ENCODE peak calls at places on chromosomes 13 and 19, in eight cellular contexts. E, I, W, A, S, Z, L and Q are unnamed samples.
A peak's percentile ranks its signal among the peaks of the same experiment; 100 is the strongest.

GRCh38 chr13:27125357-27126282 is 46.0 kb downstream of the USP12 start:
- DNase-seq in E (no peak), I (no peak), W (no peak), A (no peak), S (no peak), Z (no peak), L (no peak), Q (no peak)

GRCh38 chr19:6476155-6476895 is 5.3 kb downstream of the DENND1C start:
- DNase-seq in E (no peak), I (peak; percentile 50), W (peak; percentile 46), A (peak; percentile 40), S (peak; percentile 74), Z (peak; percentile 45), L (peak; percentile 96), Q (peak; percentile 89)

GRCh38 chr19:782195-783043 is 14.8 kb upstream of the PTBP1 start:
- DNase-seq in E (peak; percentile 64), I (no peak), W (peak; percentile 76), A (no peak), S (no peak), Z (no peak), L (peak; percentile 82), Q (no peak)

GRCh38 chr19:913080-913748 is at the start of gene R3HDM4:
- DNase-seq in E (peak; percentile 60), I (peak; percentile 81), W (peak; percentile 48), A (peak; percentile 81), S (peak; percentile 30), Z (peak; percentile 64), L (peak; percentile 84), Q (peak; percentile 84)

GRCh38 chr13:41848435-41849255 is 112.3 kb downstream of the VWA8 start:
- DNase-seq in E (peak; percentile 25), I (no peak), W (peak; percentile 41), A (no peak), S (no peak), Z (no peak), L (no peak), Q (no peak)

GRCh38 chr19:16383584-16384161 is 59.0 kb downstream of the KLF2 start:
- DNase-seq in E (no peak), I (no peak), W (no peak), A (no peak), S (no peak), Z (no peak), L (no peak), Q (no peak)

GRCh38 chr19:15367439-15367838 is 12.1 kb downstream of the AKAP8 start:
- DNase-seq in E (no peak), I (no peak), W (no peak), A (no peak), S (no peak), Z (no peak), L (no peak), Q (no peak)

GRCh38 chr19:13843104-13843921 is 33.6 kb upstream of the NANOS3 start:
- DNase-seq in E (peak; percentile 48), I (no peak), W (peak; percentile 71), A (no peak), S (no peak), Z (no peak), L (peak; percentile 69), Q (no peak)

GRCh38 chr19:50003810-50004419 is 21.3 kb downstream of the VRK3 start:
- DNase-seq in E (peak; percentile 91), I (peak; percentile 11), W (peak; percentile 95), A (no peak), S (no peak), Z (peak; percentile 64), L (no peak), Q (peak; percentile 3)